ENCODE peak calls at places on chromosomes 12 and 14, in four cellular contexts. R is HL-60, A is GM12878, V is GM12891. E is an unnamed sample.

GRCh38 chr12:50546441-50547318 is 41.9 kb downstream of the DIP2B start:
- DNase-seq in R (no peak), A (no peak), V (no peak), E (no peak)

GRCh38 chr12:89954259-89954658 is 245.6 kb upstream of the ATP2B1 start:
- DNase-seq in R (no peak), A (no peak), V (no peak), E (no peak)

GRCh38 chr12:45648070-45648469 is 81.4 kb upstream of the ARID2 start:
- DNase-seq in R (no peak), A (no peak), V (no peak), E (no peak)

GRCh38 chr14:77615231-77616132 is 955 bp downstream of the SPTLC2 start:
- DNase-seq in R (no peak), A (no peak), V (no peak), E (peak)

GRCh38 chr12:8779862-8780261 is 42.6 kb upstream of the A2ML1 start:
- DNase-seq in R (no peak), A (no peak), V (no peak), E (no peak)

GRCh38 chr12:89418228-89418910 is 66.1 kb upstream of the DUSP6 start:
- DNase-seq in R (no peak), A (no peak), V (no peak), E (no peak)

GRCh38 chr14:40417777-40418401 is 985.7 kb upstream of the FBXO33 start:
- DNase-seq in R (peak), A (no peak), V (peak), E (peak)

GRCh38 chr12:49808686-49809368 is 19.4 kb downstream of the NCKAP5L start:
- DNase-seq in R (no peak), A (no peak), V (no peak), E (no peak)

GRCh38 chr12:67318786-67319185 is 49.6 kb downstream of the CAND1 start:
- DNase-seq in R (no peak), A (no peak), V (no peak), E (no peak)

GRCh38 chr12:52057614-52057939 is 6.3 kb downstream of the NR4A1 start:
- DNase-seq in R (no peak), A (no peak), V (no peak), E (no peak)

GRCh38 chr12:55727643-55728184 is 1.1 kb downstream of the CD63 start:
- DNase-seq in R (no peak), A (no peak), V (no peak), E (peak)

GRCh38 chr12:52867636-52868035 is 18.8 kb upstream of the KRT78 start:
- DNase-seq in R (no peak), A (no peak), V (no peak), E (peak)

GRCh38 chr12:96720363-96720705 is 186.7 kb upstream of the NEDD1 start:
- DNase-seq in R (no peak), A (no peak), V (peak), E (no peak)

GRCh38 chr14:85958069-85958468 is 428.1 kb downstream of the FLRT2 start:
- DNase-seq in R (no peak), A (no peak), V (no peak), E (no peak)

GRCh38 chr12:12531194-12531593 is 31.5 kb downstream of the DUSP16 start:
- DNase-seq in R (no peak), A (no peak), V (no peak), E (no peak)

GRCh38 chr14:37709419-37710195 is 114.2 kb downstream of the TTC6 start:
- DNase-seq in R (no peak), A (no peak), V (no peak), E (no peak)

GRCh38 chr12:124352839-124353238 is 57.9 kb downstream of the RFLNA start:
- DNase-seq in R (peak), A (no peak), V (no peak), E (peak)

GRCh38 chr12:27864521-27864920 is 84.5 kb upstream of the MANSC4 start:
- DNase-seq in R (no peak), A (no peak), V (no peak), E (no peak)

GRCh38 chr14:67602995-67603545 is 3.0 kb upstream of the PIGH start:
- DNase-seq in R (no peak), A (peak), V (no peak), E (no peak)

GRCh38 chr14:91253795-91254323 is 9.4 kb upstream of the GPR68 start:
- DNase-seq in R (no peak), A (no peak), V (no peak), E (no peak)

GRCh38 chr14:63918411-63918810 is 65.6 kb downstream of the SYNE2 start:
- DNase-seq in R (no peak), A (no peak), V (no peak), E (no peak)

GRCh38 chr12:86331012-86331411 is 74.8 kb upstream of the MGAT4C start:
- DNase-seq in R (no peak), A (no peak), V (no peak), E (no peak)

GRCh38 chr14:92923744-92924103 is 774 bp downstream of the CHGA start:
- DNase-seq in R (no peak), A (no peak), V (no peak), E (no peak)

GRCh38 chr12:115710104-115710564 is 567.4 kb downstream of the MED13L start:
- DNase-seq in R (no peak), A (no peak), V (no peak), E (no peak)

GRCh38 chr12:7915911-7916403 is 20.0 kb downstream of the SLC2A3 start:
- DNase-seq in R (no peak), A (no peak), V (no peak), E (no peak)

GRCh38 chr12:86367137-86367536 is 110.9 kb upstream of the MGAT4C start:
- DNase-seq in R (no peak), A (no peak), V (no peak), E (no peak)

GRCh38 chr12:54418441-54419087 is 502 bp downstream of the ITGA5 start:
- DNase-seq in R (no peak), A (no peak), V (no peak), E (peak)

GRCh38 chr14:90820958-90821357 is 4.7 kb upstream of the TTC7B start:
- DNase-seq in R (peak), A (no peak), V (peak), E (no peak)

GRCh38 chr12:124543591-124544310 is 23.7 kb downstream of the NCOR2 start:
- DNase-seq in R (no peak), A (no peak), V (no peak), E (no peak)

GRCh38 chr12:26918321-26919215 is 19.2 kb downstream of the INTS13 start:
- DNase-seq in R (no peak), A (no peak), V (no peak), E (no peak)

GRCh38 chr14:81436296-81437138 is 36.4 kb upstream of the STON2 start:
- DNase-seq in R (no peak), A (no peak), V (peak), E (peak)

GRCh38 chr12:4526923-4527546 is 11.7 kb upstream of the RAD51AP1 start:
- DNase-seq in R (no peak), A (no peak), V (no peak), E (no peak)

GRCh38 chr12:75820848-75821578 is 210.6 kb downstream of the PHLDA1 start:
- DNase-seq in R (no peak), A (no peak), V (no peak), E (no peak)

GRCh38 chr12:10392394-10392930 is 2.6 kb upstream of the KLRK1 start:
- DNase-seq in R (peak), A (peak), V (no peak), E (peak)
- TF ChIP-seq SPI1 in R (no peak), A (peak), V (peak), E (no peak)

DNA sequence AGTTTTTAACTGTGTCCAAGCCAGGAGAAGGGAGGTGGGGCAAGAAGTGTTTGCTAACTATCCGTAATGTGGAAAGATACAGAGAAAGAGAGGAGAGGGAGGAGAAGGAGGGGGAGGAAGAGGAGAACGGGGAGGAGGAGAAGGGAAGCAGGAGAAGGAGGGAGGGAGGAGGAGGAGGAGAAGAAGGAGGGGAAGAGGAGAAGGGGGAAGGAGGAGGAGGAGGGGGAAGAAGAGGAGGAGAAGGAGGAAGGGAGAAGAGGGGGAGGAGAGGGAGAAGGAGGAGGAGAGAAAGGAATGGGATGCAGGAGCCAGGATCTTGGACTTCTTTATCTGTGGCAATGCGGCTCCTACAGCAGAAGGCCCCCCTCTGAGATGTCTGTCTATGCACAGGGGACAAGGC is 510.3 kb upstream of the CCDC196 start:
- DNase-seq in R (no peak), A (no peak), V (no peak), E (no peak)
- TF ChIP-seq SPI1 in R (no peak), A (no peak), V (no peak), E (no peak)

DNA sequence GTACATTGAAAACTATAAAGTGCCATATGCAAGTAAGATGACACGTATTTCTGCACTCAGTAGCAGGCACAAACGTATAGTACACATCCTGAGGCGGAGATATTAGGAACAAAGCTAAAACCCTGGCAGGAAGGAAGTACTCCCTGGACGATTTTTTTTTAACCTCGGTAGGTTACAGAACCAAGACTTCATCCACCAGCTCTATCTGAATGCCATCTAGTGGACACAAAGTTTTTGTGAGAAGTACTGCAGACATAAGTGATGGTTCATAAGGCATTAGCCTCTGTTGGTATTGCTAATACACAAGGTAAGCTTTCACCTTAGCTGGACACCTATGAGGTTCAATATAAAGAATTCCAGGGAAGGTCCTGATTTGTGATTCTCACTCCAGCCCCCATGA is 83.0 kb upstream of the CCDC196 start:
- DNase-seq in R (peak), A (no peak), V (no peak), E (no peak)
- TF ChIP-seq SPI1 in R (no peak), A (no peak), V (no peak), E (no peak)

GRCh38 chr14:60651051-60651935 is 2.0 kb upstream of the SIX1 start:
- DNase-seq in R (no peak), A (no peak), V (no peak), E (no peak)
- TF ChIP-seq SPI1 in R (no peak), A (no peak), V (no peak), E (no peak)

DNA sequence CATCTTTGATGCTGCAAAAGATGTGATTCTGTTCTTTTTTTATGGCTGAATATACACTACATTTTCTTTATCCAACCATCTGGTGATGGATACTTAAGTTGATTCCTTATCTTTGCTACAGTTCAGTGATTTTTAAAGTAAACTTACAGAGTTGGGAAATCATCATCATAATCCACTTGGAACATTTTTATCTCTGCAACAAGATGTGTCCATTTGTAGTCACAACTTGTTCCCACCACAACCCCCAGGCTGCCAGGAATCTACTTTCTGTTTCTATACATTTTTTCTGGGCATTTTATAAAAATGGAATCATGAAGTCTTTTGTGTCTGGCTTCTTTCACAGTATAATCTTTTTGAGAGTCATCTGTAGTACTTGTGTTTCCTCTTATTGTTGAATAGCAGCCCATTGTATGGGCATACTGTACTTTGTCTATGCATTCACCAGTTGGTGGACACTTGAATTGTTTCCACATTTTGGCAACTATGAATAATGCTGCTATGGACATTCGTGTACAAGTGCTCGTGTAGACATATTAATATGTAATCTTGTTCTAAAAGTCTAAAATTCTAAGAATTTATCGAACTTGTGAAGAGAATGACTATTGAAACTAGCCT is 212.5 kb upstream of the DDHD1 start:
- DNase-seq in R (no peak), A (no peak), V (no peak), E (no peak)
- TF ChIP-seq SPI1 in R (no peak), A (no peak), V (no peak), E (no peak)

GRCh38 chr12:33322519-33322918 is 117.1 kb downstream of the SYT10 start:
- DNase-seq in R (no peak), A (no peak), V (no peak), E (peak)

DNA sequence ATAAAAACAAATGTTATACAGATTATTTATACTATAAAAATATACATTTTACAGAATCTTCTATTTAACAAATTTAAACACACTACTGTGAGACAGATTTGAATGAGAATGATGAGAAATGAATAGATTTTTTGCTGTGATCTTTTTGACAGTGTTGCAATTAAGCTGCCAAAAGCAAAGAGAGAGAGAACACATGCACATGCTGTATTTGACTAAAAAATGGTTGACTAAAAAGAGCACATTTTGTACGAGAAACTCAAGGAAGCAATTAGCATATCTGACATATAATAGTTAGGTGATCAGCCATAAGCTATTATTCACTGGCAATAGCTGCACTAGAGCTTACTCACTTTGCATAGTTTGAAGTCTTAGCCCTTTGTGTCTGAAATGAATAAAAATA is 115.8 kb downstream of the SYT10 start:
- DNase-seq in R (no peak), A (no peak), V (no peak), E (no peak)
- TF ChIP-seq SPI1 in R (no peak), A (no peak), V (no peak), E (no peak)

E was measured in K562.